ENCODE peak calls at places on chromosomes 2 and 18, in nine cellular contexts. E is AG09309; J is CD8-positive, alpha-beta T cell; F is neural progenitor cell; N is fibroblast of lung; I is fibroblast of the aortic adventitia; V is sigmoid colon; U is hepatocyte; L is choroid plexus epithelial cell. Y is an unnamed sample.
A peak's percentile ranks its signal among the peaks of the same experiment; 100 is the strongest.

GRCh38 chr2:38376683-38377500 is at the start of gene ATL2:
- DNase-seq in E (peak; percentile 64), J (peak; percentile 91), F (peak; percentile 98), N (peak; percentile 94), I (peak; percentile 92), V (peak; percentile 98), U (peak; percentile 97), L (peak; percentile 96), Y (peak; percentile 53)

GRCh38 chr2:68779595-68779994 is 45.0 kb downstream of the ARHGAP25 start:
- DNase-seq in E (no peak), J (no peak), F (no peak), N (no peak), I (no peak), V (no peak), U (no peak), L (no peak), Y (no peak)

GRCh38 chr2:263774-264492 is at the start of gene SH3YL1:
- DNase-seq in E (no peak), J (peak; percentile 66), F (peak; percentile 39), N (peak; percentile 11), I (peak; percentile 11), V (peak; percentile 71), U (peak; percentile 89), L (no peak), Y (no peak)

GRCh38 chr2:70083344-70084156 is 3.7 kb upstream of the PCBP1 start:
- DNase-seq in E (no peak), J (peak; percentile 39), F (no peak), N (no peak), I (no peak), V (peak; percentile 48), U (peak; percentile 71), L (no peak), Y (no peak)

GRCh38 chr2:236001166-236001828 is 166.9 kb downstream of the GBX2 start:
- DNase-seq in E (no peak), J (no peak), F (no peak), N (no peak), I (no peak), V (no peak), U (no peak), L (no peak), Y (no peak)

GRCh38 chr18:8982416-8983183 is 119.9 kb upstream of the NDUFV2 start:
- DNase-seq in E (peak; percentile 82), J (no peak), F (peak; percentile 69), N (peak; percentile 73), I (peak; percentile 56), V (no peak), U (peak; percentile 75), L (peak; percentile 88), Y (peak; percentile 92)

GRCh38 chr18:76443519-76444435 is 51.3 kb downstream of the ZNF516 start:
- DNase-seq in E (no peak), J (no peak), F (no peak), N (no peak), I (no peak), V (peak; percentile 64), U (no peak), L (no peak), Y (no peak)

GRCh38 chr2:230861564-230862255 is 3.0 kb upstream of the ITM2C start:
- DNase-seq in E (no peak), J (no peak), F (no peak), N (no peak), I (no peak), V (no peak), U (no peak), L (no peak), Y (no peak)

GRCh38 chr18:58386780-58387179 is 242.1 kb downstream of the ALPK2 start:
- DNase-seq in E (no peak), J (no peak), F (no peak), N (no peak), I (no peak), V (no peak), U (no peak), L (no peak), Y (no peak)

DNA sequence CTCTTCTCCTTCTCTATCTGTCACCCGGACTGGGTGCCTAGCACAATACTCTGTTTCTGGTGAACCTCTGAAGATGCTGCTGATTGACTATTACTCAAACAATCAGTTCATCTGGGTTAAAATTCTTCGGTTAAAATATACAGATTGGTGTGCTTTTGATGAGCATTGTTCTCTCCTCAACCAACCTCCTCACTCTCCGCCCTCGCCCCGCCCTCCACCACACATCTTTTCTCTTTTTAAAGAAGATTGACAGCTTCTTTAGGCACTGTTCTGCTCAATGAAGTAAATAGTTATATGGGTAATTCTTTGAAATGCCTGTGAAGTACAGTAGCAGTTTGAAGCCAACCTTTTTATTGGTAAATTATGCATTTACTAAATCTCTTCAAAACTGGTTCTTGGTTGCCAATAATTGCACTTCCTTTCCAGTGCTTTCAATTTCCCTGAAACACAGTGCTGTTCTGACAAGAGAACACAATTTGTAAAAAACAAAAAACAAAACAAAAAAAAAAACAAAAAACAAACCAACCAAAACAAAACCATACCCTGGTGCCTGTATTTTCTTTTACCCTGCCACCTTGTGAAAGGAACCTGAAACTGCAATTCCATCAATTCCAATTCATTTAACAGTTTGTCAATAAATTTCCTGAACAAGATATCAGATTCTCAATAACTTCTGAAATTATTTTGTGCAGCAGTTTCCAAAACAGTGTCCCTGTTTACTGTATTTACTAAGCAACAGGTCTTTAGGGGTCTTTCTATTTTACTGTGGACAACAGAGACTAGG is 188.6 kb downstream of the LRP1B start:
- DNase-seq in E (no peak), J (no peak), F (no peak), N (no peak), I (no peak), V (no peak), U (no peak), L (no peak), Y (no peak)
- TF ChIP-seq CTCF in E (no peak), J (no peak), F (peak; percentile 58), N (peak; percentile 21), I (no peak), V (no peak), U (peak; percentile 39), L (peak; percentile 48), Y (peak; percentile 0)

GRCh38 chr2:42935692-42936631 is 143.6 kb upstream of the HAAO start:
- DNase-seq in E (no peak), J (no peak), F (no peak), N (no peak), I (no peak), V (no peak), U (no peak), L (no peak), Y (no peak)

GRCh38 chr2:42934568-42935258 is 142.3 kb upstream of the HAAO start:
- DNase-seq in E (no peak), J (no peak), F (no peak), N (no peak), I (no peak), V (no peak), U (no peak), L (no peak), Y (no peak)

GRCh38 chr2:42932271-42933151 is 140.1 kb upstream of the HAAO start:
- DNase-seq in E (no peak), J (no peak), F (no peak), N (no peak), I (no peak), V (no peak), U (no peak), L (no peak), Y (no peak)

GRCh38 chr2:42931818-42932195 is 139.4 kb upstream of the HAAO start:
- DNase-seq in E (no peak), J (no peak), F (no peak), N (no peak), I (no peak), V (no peak), U (no peak), L (no peak), Y (no peak)

GRCh38 chr2:42933824-42934254 is 141.5 kb upstream of the HAAO start:
- DNase-seq in E (no peak), J (no peak), F (no peak), N (no peak), I (no peak), V (no peak), U (no peak), L (no peak), Y (no peak)
- H3K4me3 ChIP-seq in E (no peak overlapping the region), J (no peak overlapping the region), F (no peak overlapping the region), N (no peak overlapping the region), I (no peak overlapping the region), V (no peak overlapping the region), U (no peak overlapping the region), L (no peak overlapping the region), Y (no peak overlapping the region)

GRCh38 chr2:218368621-218369153 is 12.0 kb downstream of the CATIP start:
- DNase-seq in E (no peak), J (no peak), F (peak; percentile 65), N (peak; percentile 15), I (no peak), V (peak; percentile 88), U (no peak), L (peak; percentile 54), Y (no peak)
- TF ChIP-seq CTCF in E (no peak), J (no peak), F (no peak), N (no peak), I (no peak), V (no peak), U (no peak), L (peak; percentile 36), Y (no peak)

GRCh38 chr18:79068946-79069791 is at the start of gene ATP9B:
- DNase-seq in E (peak; percentile 82), J (peak; percentile 99), F (peak; percentile 98), N (peak; percentile 99), I (peak; percentile 96), V (peak; percentile 99), U (peak; percentile 100), L (peak; percentile 99), Y (peak; percentile 75)
- H3K4me3 ChIP-seq in E (peak within 1 kb of the TSS; percentile 58), J (peak within 1 kb of the TSS; percentile 93), F (peak within 1 kb of the TSS; percentile 88), N (peak within 1 kb of the TSS; percentile 94), I (peak within 1 kb of the TSS; percentile 74), V (peak within 1 kb of the TSS; percentile 100), U (peak within 1 kb of the TSS; percentile 41), L (peak within 1 kb of the TSS; percentile 77), Y (peak within 1 kb of the TSS; percentile 76)

DNA sequence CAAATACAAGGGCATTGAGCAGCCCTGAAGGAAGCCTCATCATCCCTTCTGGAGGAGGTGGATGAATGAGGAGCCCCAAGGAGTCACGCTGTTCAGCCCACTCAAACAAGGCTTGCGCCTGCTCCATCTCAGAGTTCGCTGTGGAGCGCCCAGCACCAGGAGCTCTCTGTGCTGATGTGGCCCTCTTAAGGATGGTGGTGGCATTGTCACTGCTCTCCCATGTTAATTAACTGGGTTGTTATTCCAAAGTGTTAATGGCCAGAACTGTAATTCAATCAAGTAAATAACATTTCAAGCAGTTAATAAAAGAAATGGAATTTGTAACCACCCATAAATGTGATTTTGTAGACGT is 726.0 kb upstream of the RAB6C start:
- DNase-seq in E (no peak), J (no peak), F (peak; percentile 69), N (no peak), I (no peak), V (no peak), U (peak; percentile 45), L (no peak), Y (no peak)
- TF ChIP-seq CTCF in E (no peak), J (no peak), F (peak; percentile 61), N (no peak), I (no peak), V (no peak), U (peak; percentile 37), L (no peak), Y (no peak)

GRCh38 chr2:43130548-43130875 is 95.9 kb downstream of the ZFP36L2 start:
- DNase-seq in E (no peak), J (no peak), F (no peak), N (no peak), I (no peak), V (peak; percentile 67), U (no peak), L (no peak), Y (no peak)
- H3K4me3 ChIP-seq in E (no peak overlapping the region), J (peak overlapping the region; percentile 42), F (no peak overlapping the region), N (no peak overlapping the region), I (no peak overlapping the region), V (no peak overlapping the region), U (no peak overlapping the region), L (no peak overlapping the region), Y (no peak overlapping the region)

Y was measured in AG04449.